ENCODE peak calls at places on chromosomes 5 and 9, in five cellular contexts. One of them, this sample, is unnamed.
A peak's percentile ranks its signal among the peaks of the same experiment; 100 is the strongest.

GRCh38 chr9:4490705-4491620 is 695 bp downstream of the SLC1A1 start:
- DNase-seq in H9: no peak
- DNase-seq in mesendoderm: peak; percentile 54
- DNase-seq in neuronal stem cell: no peak
- DNase-seq in trophoblast cell: no peak
- DNase-seq in this sample: no peak

GRCh38 chr5:59693492-59693891 is 200.0 kb downstream of the PDE4D start:
- DNase-seq in H9: no peak
- DNase-seq in mesendoderm: no peak
- DNase-seq in neuronal stem cell: no peak
- DNase-seq in trophoblast cell: no peak
- DNase-seq in this sample: no peak

GRCh38 chr9:125747053-125747764 is at the start of gene PBX3:
- DNase-seq in H9: no peak
- DNase-seq in mesendoderm: peak; percentile 74
- DNase-seq in neuronal stem cell: peak; percentile 70
- DNase-seq in trophoblast cell: no peak
- DNase-seq in this sample: no peak

GRCh38 chr9:20269620-20270019 is 352.7 kb downstream of the MLLT3 start:
- DNase-seq in H9: no peak
- DNase-seq in mesendoderm: no peak
- DNase-seq in neuronal stem cell: no peak
- DNase-seq in trophoblast cell: no peak
- DNase-seq in this sample: no peak

GRCh38 chr5:79847561-79847960 is 143.5 kb downstream of the MTX3 start:
- DNase-seq in H9: no peak
- DNase-seq in mesendoderm: no peak
- DNase-seq in neuronal stem cell: no peak
- DNase-seq in trophoblast cell: no peak
- DNase-seq in this sample: no peak

GRCh38 chr9:105063665-105064247 is 135.8 kb upstream of the ABCA1 start:
- DNase-seq in H9: no peak
- DNase-seq in mesendoderm: no peak
- DNase-seq in neuronal stem cell: no peak
- DNase-seq in trophoblast cell: peak; percentile 47
- DNase-seq in this sample: peak; percentile 95

GRCh38 chr9:131639771-131640437 is 94.6 kb downstream of the PRRT1B start:
- DNase-seq in H9: no peak
- DNase-seq in mesendoderm: no peak
- DNase-seq in neuronal stem cell: no peak
- DNase-seq in trophoblast cell: no peak
- DNase-seq in this sample: no peak

GRCh38 chr5:155079698-155080097 is 66.1 kb downstream of the KIF4B start:
- DNase-seq in H9: no peak
- DNase-seq in mesendoderm: no peak
- DNase-seq in neuronal stem cell: no peak
- DNase-seq in trophoblast cell: no peak
- DNase-seq in this sample: no peak

GRCh38 chr9:99259231-99259918 is 37.3 kb downstream of the SEC61B start:
- DNase-seq in H9: peak; percentile 61
- DNase-seq in mesendoderm: peak; percentile 32
- DNase-seq in neuronal stem cell: no peak
- DNase-seq in trophoblast cell: no peak
- DNase-seq in this sample: no peak

GRCh38 chr9:116288658-116289057 is 135.1 kb downstream of the PAPPA start:
- DNase-seq in H9: no peak
- DNase-seq in mesendoderm: no peak
- DNase-seq in neuronal stem cell: no peak
- DNase-seq in trophoblast cell: peak; percentile 51
- DNase-seq in this sample: peak; percentile 98

GRCh38 chr5:18800293-18801025 is 1166.2 kb downstream of the TAF11L14 start:
- DNase-seq in H9: no peak
- DNase-seq in mesendoderm: no peak
- DNase-seq in neuronal stem cell: no peak
- DNase-seq in trophoblast cell: no peak
- DNase-seq in this sample: no peak

GRCh38 chr5:81898403-81898802 is 73.4 kb upstream of the ATG10 start:
- DNase-seq in H9: no peak
- DNase-seq in mesendoderm: no peak
- DNase-seq in neuronal stem cell: no peak
- DNase-seq in trophoblast cell: no peak
- DNase-seq in this sample: no peak

GRCh38 chr5:137735531-137736284 is at the start of gene KLHL3:
- DNase-seq in H9: peak; percentile 95
- DNase-seq in mesendoderm: peak; percentile 96
- DNase-seq in neuronal stem cell: peak; percentile 67
- DNase-seq in trophoblast cell: no peak
- DNase-seq in this sample: peak; percentile 66

GRCh38 chr5:92505925-92506324 is 1075.1 kb downstream of the NR2F1-AS1 start:
- DNase-seq in H9: no peak
- DNase-seq in mesendoderm: no peak
- DNase-seq in neuronal stem cell: no peak
- DNase-seq in trophoblast cell: no peak
- DNase-seq in this sample: peak; percentile 21

GRCh38 chr5:59542841-59543825 is 350.4 kb downstream of the PDE4D start:
- DNase-seq in H9: no peak
- DNase-seq in mesendoderm: no peak
- DNase-seq in neuronal stem cell: no peak
- DNase-seq in trophoblast cell: no peak
- DNase-seq in this sample: no peak

GRCh38 chr9:20170122-20170521 is 381.3 kb upstream of the SLC24A2 start:
- DNase-seq in H9: no peak
- DNase-seq in mesendoderm: no peak
- DNase-seq in neuronal stem cell: no peak
- DNase-seq in trophoblast cell: no peak
- DNase-seq in this sample: no peak

GRCh38 chr5:42767491-42768105 is 11.0 kb downstream of the CCDC152 start:
- DNase-seq in H9: no peak
- DNase-seq in mesendoderm: peak; percentile 38
- DNase-seq in neuronal stem cell: no peak
- DNase-seq in trophoblast cell: no peak
- DNase-seq in this sample: peak; percentile 13

GRCh38 chr5:84378961-84379360 is 5.7 kb downstream of the EDIL3 start:
- DNase-seq in H9: no peak
- DNase-seq in mesendoderm: no peak
- DNase-seq in neuronal stem cell: no peak
- DNase-seq in trophoblast cell: no peak
- DNase-seq in this sample: peak; percentile 74

GRCh38 chr5:111673896-111674626 is 82.9 kb downstream of the NREP start:
- DNase-seq in H9: no peak
- DNase-seq in mesendoderm: no peak
- DNase-seq in neuronal stem cell: no peak
- DNase-seq in trophoblast cell: no peak
- DNase-seq in this sample: no peak

GRCh38 chr9:83012578-83013260 is 50.2 kb downstream of the RASEF start:
- DNase-seq in H9: no peak
- DNase-seq in mesendoderm: no peak
- DNase-seq in neuronal stem cell: no peak
- DNase-seq in trophoblast cell: no peak
- DNase-seq in this sample: no peak

GRCh38 chr5:44983006-44983405 is 174.3 kb downstream of the MRPS30 start:
- DNase-seq in H9: no peak
- DNase-seq in mesendoderm: peak; percentile 35
- DNase-seq in neuronal stem cell: peak; percentile 3
- DNase-seq in trophoblast cell: no peak
- DNase-seq in this sample: no peak

GRCh38 chr5:65812648-65813047 is 90.6 kb downstream of the NLN start:
- DNase-seq in H9: no peak
- DNase-seq in mesendoderm: no peak
- DNase-seq in neuronal stem cell: no peak
- DNase-seq in trophoblast cell: no peak
- DNase-seq in this sample: no peak

GRCh38 chr5:177233206-177233605 is 70.3 kb downstream of the RAB24 start:
- DNase-seq in H9: no peak
- DNase-seq in mesendoderm: peak; percentile 21
- DNase-seq in neuronal stem cell: no peak
- DNase-seq in trophoblast cell: peak; percentile 75
- DNase-seq in this sample: no peak

GRCh38 chr5:125112196-125112595 is 365.8 kb upstream of the ZNF608 start:
- DNase-seq in H9: no peak
- DNase-seq in mesendoderm: no peak
- DNase-seq in neuronal stem cell: no peak
- DNase-seq in trophoblast cell: no peak
- DNase-seq in this sample: peak; percentile 85

GRCh38 chr5:170572453-170572852 is 68.6 kb downstream of the KCNIP1 start:
- DNase-seq in H9: no peak
- DNase-seq in mesendoderm: no peak
- DNase-seq in neuronal stem cell: no peak
- DNase-seq in trophoblast cell: no peak
- DNase-seq in this sample: no peak

GRCh38 chr9:110148868-110149267 is 59.1 kb downstream of the C9orf152 start:
- DNase-seq in H9: no peak
- DNase-seq in mesendoderm: no peak
- DNase-seq in neuronal stem cell: no peak
- DNase-seq in trophoblast cell: no peak
- DNase-seq in this sample: no peak

GRCh38 chr9:77678136-77678535 is 30.0 kb upstream of the GNA14 start:
- DNase-seq in H9: no peak
- DNase-seq in mesendoderm: no peak
- DNase-seq in neuronal stem cell: no peak
- DNase-seq in trophoblast cell: no peak
- DNase-seq in this sample: no peak

GRCh38 chr5:172800088-172800551 is 29.1 kb upstream of the DUSP1 start:
- DNase-seq in H9: no peak
- DNase-seq in mesendoderm: no peak
- DNase-seq in neuronal stem cell: no peak
- DNase-seq in trophoblast cell: peak; percentile 98
- DNase-seq in this sample: peak; percentile 98

GRCh38 chr5:122312670-122312988 is 592 bp downstream of the SNCAIP start:
- DNase-seq in H9: peak; percentile 33
- DNase-seq in mesendoderm: peak; percentile 27
- DNase-seq in neuronal stem cell: peak; percentile 30
- DNase-seq in trophoblast cell: no peak
- DNase-seq in this sample: peak; percentile 40

GRCh38 chr9:20981486-20981885 is 50.0 kb downstream of the HACD4 start:
- DNase-seq in H9: no peak
- DNase-seq in mesendoderm: no peak
- DNase-seq in neuronal stem cell: no peak
- DNase-seq in trophoblast cell: no peak
- DNase-seq in this sample: peak; percentile 88

GRCh38 chr9:114153761-114154596 is 1.4 kb upstream of the COL27A1 start:
- DNase-seq in H9: peak; percentile 87
- DNase-seq in mesendoderm: peak; percentile 85
- DNase-seq in neuronal stem cell: peak; percentile 79
- DNase-seq in trophoblast cell: peak; percentile 6
- DNase-seq in this sample: peak; percentile 25

DNA sequence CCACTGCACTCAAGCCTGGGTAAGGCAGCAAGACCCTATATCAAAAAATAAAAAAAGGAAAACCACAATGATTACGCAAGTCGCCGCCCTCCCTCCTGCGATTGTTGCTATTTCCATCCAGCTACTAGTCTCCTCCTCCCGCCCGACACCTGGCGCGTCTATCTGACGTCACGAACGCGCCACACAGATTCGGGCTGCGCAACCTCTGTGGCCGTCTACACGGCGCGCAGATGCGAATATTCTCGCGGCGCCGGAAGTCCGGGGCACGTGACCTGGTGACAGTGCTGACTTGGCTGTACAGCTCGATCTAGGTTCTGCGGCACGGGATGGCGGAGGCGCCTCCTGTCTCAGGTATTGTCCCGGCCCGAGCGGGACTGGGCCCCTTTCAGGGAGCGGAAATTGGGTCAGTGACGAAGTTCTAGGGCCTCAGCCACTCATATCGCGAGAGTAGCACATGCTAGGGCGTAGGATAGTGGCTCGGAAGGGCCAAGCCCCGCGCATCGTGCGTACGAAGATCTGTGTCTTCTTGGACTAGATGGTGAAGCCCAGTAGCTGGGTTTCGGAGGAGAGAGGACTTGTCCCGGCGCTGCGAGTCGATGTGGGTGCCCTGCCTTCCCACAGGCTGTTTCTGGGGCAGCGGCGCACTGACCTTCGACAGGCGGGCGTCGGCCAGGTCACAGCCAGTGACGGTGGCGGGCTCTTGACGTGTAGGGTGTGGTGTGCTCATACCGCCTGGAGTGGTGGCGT is at the start of gene NFX1:
- DNase-seq in H9: peak; percentile 98
- DNase-seq in mesendoderm: peak; percentile 99
- DNase-seq in neuronal stem cell: peak; percentile 95
- DNase-seq in trophoblast cell: peak; percentile 99
- DNase-seq in this sample: peak; percentile 99
- H3K18ac ChIP-seq in H9: peak within 1 kb of the TSS; percentile 98
- H3K18ac ChIP-seq in mesendoderm: peak within 1 kb of the TSS; percentile 69
- H3K18ac ChIP-seq in neuronal stem cell: peak within 1 kb of the TSS; percentile 5
- H3K18ac ChIP-seq in trophoblast cell: peak within 1 kb of the TSS; percentile 84
- H3K18ac ChIP-seq in this sample: peak within 1 kb of the TSS; percentile 97

GRCh38 chr5:142542906-142543305 is 143.0 kb downstream of the FGF1 start:
- DNase-seq in H9: no peak
- DNase-seq in mesendoderm: peak; percentile 27
- DNase-seq in neuronal stem cell: no peak
- DNase-seq in trophoblast cell: no peak
- DNase-seq in this sample: peak; percentile 55

GRCh38 chr5:142537938-142538337 is 148.0 kb downstream of the FGF1 start:
- DNase-seq in H9: no peak
- DNase-seq in mesendoderm: no peak
- DNase-seq in neuronal stem cell: no peak
- DNase-seq in trophoblast cell: no peak
- DNase-seq in this sample: no peak

GRCh38 chr5:142539154-142539740 is 146.6 kb downstream of the FGF1 start:
- DNase-seq in H9: no peak
- DNase-seq in mesendoderm: no peak
- DNase-seq in neuronal stem cell: no peak
- DNase-seq in trophoblast cell: no peak
- DNase-seq in this sample: no peak

GRCh38 chr5:142543951-142544753 is 141.7 kb downstream of the FGF1 start:
- DNase-seq in H9: no peak
- DNase-seq in mesendoderm: peak; percentile 38
- DNase-seq in neuronal stem cell: no peak
- DNase-seq in trophoblast cell: no peak
- DNase-seq in this sample: peak; percentile 51

GRCh38 chr5:142540774-142541466 is 145.0 kb downstream of the FGF1 start:
- DNase-seq in H9: no peak
- DNase-seq in mesendoderm: no peak
- DNase-seq in neuronal stem cell: no peak
- DNase-seq in trophoblast cell: no peak
- DNase-seq in this sample: peak; percentile 74
- H3K18ac ChIP-seq in H9: no peak overlapping the region
- H3K18ac ChIP-seq in mesendoderm: peak overlapping the region; percentile 94
- H3K18ac ChIP-seq in neuronal stem cell: no peak overlapping the region
- H3K18ac ChIP-seq in trophoblast cell: no peak overlapping the region
- H3K18ac ChIP-seq in this sample: no peak overlapping the region

DNA sequence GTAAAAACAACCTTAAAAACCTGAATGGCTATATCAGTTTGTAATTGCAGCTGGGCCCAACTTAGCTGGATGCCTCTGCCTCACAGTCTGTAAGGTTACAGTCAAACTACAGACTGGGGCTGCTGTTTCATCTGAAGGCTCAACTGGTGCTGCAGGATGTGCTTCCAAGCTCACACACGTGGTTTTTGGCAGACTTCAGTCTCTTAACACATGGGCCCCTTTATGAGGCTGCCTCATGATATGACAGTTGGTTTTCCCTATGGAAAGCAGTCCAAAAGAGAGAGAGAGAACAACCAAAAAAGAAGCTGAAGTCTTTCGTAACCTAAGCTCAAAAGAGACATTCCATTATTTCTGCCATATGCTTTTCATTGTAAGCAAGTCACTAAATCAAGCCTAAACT is 27.4 kb downstream of the CTSL start:
- DNase-seq in H9: no peak
- DNase-seq in mesendoderm: no peak
- DNase-seq in neuronal stem cell: no peak
- DNase-seq in trophoblast cell: no peak
- DNase-seq in this sample: no peak
- H3K18ac ChIP-seq in H9: no peak overlapping the region
- H3K18ac ChIP-seq in mesendoderm: no peak overlapping the region
- H3K18ac ChIP-seq in neuronal stem cell: no peak overlapping the region
- H3K18ac ChIP-seq in trophoblast cell: no peak overlapping the region
- H3K18ac ChIP-seq in this sample: no peak overlapping the region

GRCh38 chr5:143402464-143403356 is 776 bp downstream of the NR3C1 start:
- DNase-seq in H9: peak; percentile 49
- DNase-seq in mesendoderm: peak; percentile 79
- DNase-seq in neuronal stem cell: peak; percentile 48
- DNase-seq in trophoblast cell: peak; percentile 32
- DNase-seq in this sample: peak; percentile 34
- H3K18ac ChIP-seq in H9: no peak overlapping the region
- H3K18ac ChIP-seq in mesendoderm: peak overlapping the region; percentile 79
- H3K18ac ChIP-seq in neuronal stem cell: peak overlapping the region; percentile 54
- H3K18ac ChIP-seq in trophoblast cell: no peak overlapping the region
- H3K18ac ChIP-seq in this sample: peak overlapping the region; percentile 39

This sample was measured in IMR-90.